ENCODE peak calls at places on chromosomes 3 and 15, in six cellular contexts. H, Y, O, F, T and S are unnamed samples.

GRCh38 chr15:35507932-35508638 is 37.9 kb downstream of the DPH6 start:
- DNase-seq in T (no peak), F (no peak), O (no peak), Y (no peak), H (no peak), S (no peak)

GRCh38 chr3:170337420-170337819 is 20.1 kb upstream of the SKIL start:
- DNase-seq in T (no peak), H (no peak), F (no peak), Y (no peak), O (no peak), S (no peak)

GRCh38 chr3:131075632-131076328 is 49.1 kb downstream of the NEK11 start:
- DNase-seq in F (no peak), O (no peak), T (no peak), Y (no peak), H (no peak), S (no peak)

GRCh38 chr3:31029756-31030155 is 135.3 kb upstream of the GADL1 start:
- DNase-seq in H (no peak), Y (no peak), T (no peak), O (no peak), F (no peak), S (no peak)

GRCh38 chr3:126360046-126360713 is 3.0 kb upstream of the KLF15 start:
- DNase-seq in F (peak; percentile 10), T (no peak), H (no peak), O (no peak), Y (no peak), S (no peak)

GRCh38 chr15:59178151-59178705 is 28.4 kb upstream of the LDHAL6B start:
- DNase-seq in O (no peak), Y (no peak), F (no peak), H (peak; percentile 30), T (no peak), S (no peak)

GRCh38 chr15:39156166-39156565 is 424.7 kb upstream of the THBS1 start:
- DNase-seq in H (no peak), O (no peak), Y (no peak), F (no peak), T (no peak), S (no peak)

GRCh38 chr3:12598890-12599289 is 42.0 kb downstream of the MKRN2 start:
- DNase-seq in F (no peak), T (no peak), O (no peak), H (no peak), Y (no peak), S (no peak)

GRCh38 chr3:185308126-185308754 is 54.4 kb upstream of the EHHADH start:
- DNase-seq in H (no peak), F (no peak), T (peak; percentile 17), O (peak; percentile 21), Y (no peak), S (no peak)

GRCh38 chr3:142663865-142664264 is 60.0 kb upstream of the TRPC1 start:
- DNase-seq in T (no peak), Y (no peak), O (no peak), H (no peak), F (no peak), S (no peak)

GRCh38 chr15:92780816-92781215 is 119.3 kb upstream of the CHD2 start:
- DNase-seq in H (no peak), Y (no peak), F (no peak), O (peak; percentile 56), T (no peak), S (no peak)

GRCh38 chr3:99317196-99317595 is 321.2 kb upstream of the COL8A1 start:
- DNase-seq in H (no peak), Y (no peak), T (no peak), F (no peak), O (no peak), S (no peak)

GRCh38 chr15:29939404-29939803 is 117.1 kb upstream of the TJP1 start:
- DNase-seq in F (no peak), Y (no peak), H (no peak), T (no peak), O (no peak), S (no peak)

GRCh38 chr3:71072288-71072687 is 511.2 kb downstream of the FOXP1 start:
- DNase-seq in O (no peak), F (no peak), Y (no peak), H (no peak), T (no peak), S (no peak)

GRCh38 chr3:69770219-69770618 is 31.0 kb downstream of the MITF start:
- DNase-seq in F (no peak), T (no peak), O (no peak), H (no peak), Y (no peak), S (no peak)

GRCh38 chr3:168803536-168803935 is 707.8 kb upstream of the GOLIM4 start:
- DNase-seq in T (no peak), Y (no peak), O (no peak), F (no peak), H (no peak), S (no peak)

GRCh38 chr3:141122455-141123030 is 71.4 kb downstream of the SPSB4 start:
- DNase-seq in O (no peak), H (no peak), Y (no peak), T (no peak), F (no peak), S (no peak)

GRCh38 chr3:193114431-193115340 is 126.3 kb upstream of the PLAAT1 start:
- DNase-seq in Y (no peak), F (no peak), O (no peak), H (no peak), T (no peak), S (no peak)

GRCh38 chr3:195102609-195103467 is 168.1 kb downstream of the XXYLT1 start:
- DNase-seq in Y (peak; percentile 27), F (peak; percentile 44), T (no peak), H (no peak), O (no peak), S (no peak)